ENCODE peak calls at places on chromosomes 6 and 20, in six cellular contexts. J is PC-3, H is GM23338, V is PC-9, L is SK-N-SH, B is MM.1S. I is an unnamed sample. For H3F3A, the result is how much of the 10 kb centered on the place peaks cover.

GRCh38 chr6:90811596-90812226 is 224.8 kb upstream of the MAP3K7 start:
- DNase-seq in H (no peak), B (no peak), L (no peak), V (no peak), J (no peak), I (no peak)

GRCh38 chr20:17870063-17870740 is 98.4 kb downstream of the SNX5 start:
- DNase-seq in H (no peak), V (no peak), J (no peak), L (no peak), B (no peak), I (no peak)

GRCh38 chr20:24738058-24738775 is 210.9 kb upstream of the CST7 start:
- DNase-seq in B (no peak), J (no peak), H (no peak), V (no peak), L (no peak), I (no peak)

GRCh38 chr6:69584913-69585729 is 211.7 kb downstream of the LMBRD1 start:
- DNase-seq in J (no peak), V (no peak), L (peak), B (peak), H (peak), I (peak)

GRCh38 chr20:41030536-41031242 is 2.1 kb downstream of the TOP1 start:
- DNase-seq in V (no peak), B (no peak), J (peak), H (no peak), L (no peak), I (no peak)

GRCh38 chr20:45725134-45725533 is 3.0 kb downstream of the SPINT4 start:
- DNase-seq in V (no peak), H (no peak), J (no peak), L (no peak), B (no peak), I (no peak)

GRCh38 chr20:62236674-62236996 is 1.7 kb upstream of the OSBPL2 start:
- DNase-seq in H (peak), L (no peak), V (no peak), J (no peak), B (no peak), I (peak)

GRCh38 chr6:7112741-7113313 is 5.1 kb downstream of the RREB1 start:
- DNase-seq in L (peak), V (peak), J (peak), B (no peak), H (no peak), I (peak)

GRCh38 chr6:73803562-73804221 is 107.7 kb downstream of the CD109 start:
- DNase-seq in J (peak), V (peak), B (no peak), H (peak), L (peak), I (peak)

GRCh38 chr6:5723905-5724691 is 282.6 kb downstream of the NRN1 start:
- DNase-seq in B (peak), L (no peak), V (no peak), H (no peak), J (no peak), I (peak)

GRCh38 chr20:41223112-41223511 is 85.8 kb downstream of the PLCG1 start:
- DNase-seq in J (no peak), L (no peak), B (no peak), V (no peak), H (no peak), I (no peak)

GRCh38 chr6:44202972-44203750 is 13.6 kb upstream of the MYMX start:
- DNase-seq in H (peak), V (no peak), B (no peak), L (no peak), J (peak), I (no peak)

GRCh38 chr20:370977-371754 is 9.4 kb upstream of the TRIB3 start:
- DNase-seq in J (peak), L (no peak), B (no peak), V (no peak), H (no peak), I (no peak)

GRCh38 chr6:44065443-44066115 is 61.7 kb downstream of the MRPL14 start:
- DNase-seq in L (no peak), V (no peak), J (no peak), H (no peak), B (no peak), I (no peak)

GRCh38 chr6:90446164-90446563 is 140.7 kb downstream of the MAP3K7 start:
- DNase-seq in V (no peak), H (no peak), J (no peak), L (no peak), B (no peak), I (no peak)

GRCh38 chr20:48047453-48047852 is 262.2 kb upstream of the SULF2 start:
- DNase-seq in L (no peak), J (peak), V (no peak), B (no peak), H (no peak), I (no peak)

GRCh38 chr6:63584125-63584514 is 11.8 kb downstream of the LOC128125822 start:
- DNase-seq in B (no peak), H (no peak), J (no peak), L (no peak), V (no peak), I (no peak)

GRCh38 chr20:38018385-38018784 is 14.9 kb downstream of the TTI1 start:
- DNase-seq in L (no peak), V (no peak), J (no peak), H (no peak), B (no peak), I (no peak)

GRCh38 chr6:74705451-74705850 is 500.4 kb downstream of the COL12A1 start:
- DNase-seq in B (no peak), L (no peak), H (no peak), J (no peak), V (no peak), I (no peak)

GRCh38 chr20:37185681-37186080 is 6.3 kb upstream of the MROH8 start:
- DNase-seq in V (no peak), J (no peak), H (no peak), B (no peak), L (no peak), I (no peak)

GRCh38 chr6:147506704-147507114 is 1.8 kb upstream of the SAMD5 start:
- DNase-seq in L (peak), V (peak), B (peak), H (peak), J (peak), I (peak)

GRCh38 chr6:116101298-116101718 is 655 bp downstream of the NT5DC1 start:
- DNase-seq in B (no peak), J (no peak), H (no peak), L (no peak), V (no peak), I (no peak)

GRCh38 chr20:25127761-25128537 is 46.0 kb upstream of the VSX1 start:
- DNase-seq in L (no peak), V (no peak), B (no peak), J (no peak), H (no peak), I (no peak)

GRCh38 chr6:26205625-26206574 is 118.7 kb downstream of the HFE start:
- DNase-seq in B (peak), L (peak), J (peak), H (peak), V (peak), I (no peak)

GRCh38 chr6:100088009-100088408 is 94.0 kb upstream of the MCHR2 start:
- DNase-seq in V (no peak), H (no peak), J (peak), B (no peak), L (no peak), I (no peak)

GRCh38 chr20:53654932-53655674 is 61.5 kb upstream of the ZNF217 start:
- DNase-seq in B (peak), L (no peak), J (peak), V (peak), H (no peak), I (no peak)

GRCh38 chr20:63831696-63832686 is 927 bp upstream of the ZBTB46 start:
- DNase-seq in J (no peak), H (peak), L (peak), B (no peak), V (no peak), I (peak)

GRCh38 chr6:8082572-8082953 is 18.4 kb upstream of the BLOC1S5 start:
- DNase-seq in V (no peak), J (no peak), H (no peak), B (no peak), L (no peak), I (no peak)

GRCh38 chr20:20465259-20465658 is 97.4 kb downstream of the INSM1 start:
- DNase-seq in B (no peak), H (peak), V (no peak), J (peak), L (no peak), I (peak)

GRCh38 chr6:148538251-148539190 is 195.9 kb downstream of the SASH1 start:
- DNase-seq in B (no peak), V (no peak), L (no peak), J (no peak), H (no peak), I (no peak)

GRCh38 chr6:14796974-14797762 is 448.7 kb upstream of the JARID2 start:
- DNase-seq in V (no peak), J (no peak), B (no peak), L (no peak), H (no peak), I (no peak)

GRCh38 chr6:14799928-14800327 is 445.9 kb upstream of the JARID2 start:
- DNase-seq in L (peak), H (peak), V (peak), B (peak), J (peak), I (peak)

GRCh38 chr6:14797875-14798593 is 447.8 kb upstream of the JARID2 start:
- DNase-seq in H (no peak), B (no peak), V (no peak), J (no peak), L (no peak), I (no peak)

GRCh38 chr6:14798996-14799588 is 446.8 kb upstream of the JARID2 start:
- DNase-seq in B (no peak), J (no peak), L (no peak), H (peak), V (no peak), I (no peak)

GRCh38 chr6:14798594-14798982 is 447.3 kb upstream of the JARID2 start:
- DNase-seq in V (no peak), J (no peak), B (no peak), L (no peak), H (no peak), I (no peak)
- H2AFZ ChIP-seq in V (no peak), J (no peak), B (no peak), L (no peak), H (no peak), I (no peak)

GRCh38 chr6:34246563-34247391 is 2.0 kb downstream of the SMIM29 start:
- DNase-seq in V (peak), L (peak), J (peak), B (no peak), H (peak), I (peak)

GRCh38 chr6:34248198-34248726 is 544 bp downstream of the SMIM29 start:
- DNase-seq in H (peak), J (peak), V (no peak), B (peak), L (peak), I (peak)

GRCh38 chr6:34247481-34248197 is 1.2 kb downstream of the SMIM29 start:
- DNase-seq in J (peak), L (no peak), H (no peak), V (no peak), B (no peak), I (no peak)

GRCh38 chr6:34243901-34244884 is 4.6 kb downstream of the SMIM29 start:
- DNase-seq in B (no peak), H (peak), L (peak), J (peak), V (peak), I (no peak)

GRCh38 chr6:34246249-34246562 is 2.6 kb downstream of the SMIM29 start:
- DNase-seq in L (no peak), B (no peak), J (no peak), V (no peak), H (no peak), I (no peak)
- H3F3A ChIP-seq in L (under half), B (under half), J (under half), V (half or more), H (half or more), I (half or more)

GRCh38 chr6:129683606-129684322 is 26.2 kb downstream of the ARHGAP18 start:
- DNase-seq in L (peak), B (peak), V (peak), J (peak), H (no peak), I (no peak)
- TF ChIP-seq CTCF in L (no peak), B (no peak), V (no peak), J (no peak), H (no peak), I (no peak)

GRCh38 chr6:3410385-3411360 is 46.2 kb downstream of the SLC22A23 start:
- DNase-seq in H (peak), J (peak), B (no peak), V (peak), L (peak), I (peak)
- H2AFZ ChIP-seq in H (no peak), J (no peak), B (no peak), V (no peak), L (no peak), I (no peak)

GRCh38 chr20:46964299-46965123 is 69.9 kb downstream of the EYA2 start:
- DNase-seq in H (no peak), V (no peak), J (no peak), L (no peak), B (no peak), I (no peak)
- H3F3A ChIP-seq in H (under half), V (under half), J (under half), L (under half), B (under half), I (under half)

GRCh38 chr6:56906752-56907151 is 48.2 kb upstream of the BEND6 start:
- DNase-seq in B (no peak), L (no peak), H (no peak), J (peak), V (no peak), I (no peak)

GRCh38 chr6:56911847-56912246 is 43.1 kb upstream of the BEND6 start:
- DNase-seq in H (peak), J (peak), L (no peak), B (no peak), V (peak), I (no peak)

GRCh38 chr6:56905378-56905777 is 49.5 kb upstream of the BEND6 start:
- DNase-seq in J (no peak), V (no peak), H (no peak), B (no peak), L (no peak), I (no peak)

GRCh38 chr6:56913276-56914138 is 41.4 kb upstream of the BEND6 start:
- DNase-seq in V (no peak), H (no peak), L (no peak), J (no peak), B (no peak), I (no peak)

DNA sequence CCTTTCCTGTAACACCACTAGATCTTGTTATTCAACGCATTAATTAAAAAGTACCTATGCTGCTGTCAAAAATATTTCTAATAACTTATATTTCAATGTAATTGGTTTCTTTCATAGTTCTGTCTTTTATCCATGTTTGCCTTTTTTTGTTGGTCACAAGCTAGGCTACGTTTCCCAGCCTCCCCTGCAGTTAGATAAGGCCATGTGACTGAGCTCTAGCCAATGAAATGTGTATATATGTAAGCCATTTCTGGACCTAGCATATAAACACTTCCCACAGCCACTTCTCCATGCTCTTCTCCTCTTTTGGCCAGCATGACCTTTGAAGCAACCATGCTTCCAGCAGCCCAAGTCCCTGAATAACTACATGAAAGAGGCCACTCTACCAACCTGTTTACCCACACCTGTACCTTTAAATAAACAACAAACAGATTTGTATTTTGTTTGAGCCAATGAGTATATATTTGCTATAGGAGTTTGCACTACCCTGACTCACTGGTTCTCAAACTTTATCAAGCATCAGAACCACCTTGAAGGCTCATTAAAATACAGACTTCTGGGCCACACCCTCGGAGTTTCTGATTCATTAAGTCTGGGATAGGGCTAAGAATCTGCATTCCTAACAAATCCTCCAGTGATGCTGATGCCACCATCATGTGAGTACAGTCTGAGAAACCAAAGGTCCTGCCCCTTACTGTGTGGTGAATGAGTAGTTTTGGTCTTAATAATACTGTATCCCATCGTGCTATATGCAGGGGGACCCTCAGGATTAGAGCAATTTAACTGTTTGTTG is 45.6 kb upstream of the BEND6 start:
- DNase-seq in V (no peak), B (no peak), H (no peak), L (no peak), J (peak), I (no peak)
- TF ChIP-seq CTCF in V (no peak), B (no peak), H (no peak), L (no peak), J (no peak), I (no peak)

GRCh38 chr6:135066806-135067205 is 12.2 kb upstream of the HBS1L start:
- DNase-seq in H (peak), V (no peak), L (no peak), B (no peak), J (no peak), I (no peak)
- H2AFZ ChIP-seq in H (peak), V (peak), L (no peak), B (no peak), J (no peak), I (peak)

GRCh38 chr20:10877345-10877744 is 203.5 kb upstream of the JAG1 start:
- DNase-seq in H (no peak), L (no peak), B (no peak), J (no peak), V (no peak), I (peak)
- H3F3A ChIP-seq in H (under half), L (under half), B (under half), J (under half), V (under half), I (under half)